ENCODE peak calls at places on chromosome 21, in ten cellular contexts. M is transverse colon, L is Panc1, N is esophagus muscularis mucosa, J is GM23338, F is stomach, A is SK-N-SH, V is HCT116, R is K562, X is breast epithelium. B is an unnamed sample.

GRCh38 chr21:20882462-20883415 is 115.5 kb upstream of the NCAM2 start:
- DNase-seq in M (peak; percentile 21), L (peak; percentile 8), N (no peak), J (peak; percentile 86), F (peak; percentile 47), A (peak; percentile 16), V (peak; percentile 8), R (peak; percentile 23), X (no peak), B (no peak)

GRCh38 chr21:18832950-18833349 is 429.4 kb upstream of the TMPRSS15 start:
- DNase-seq in M (no peak), L (no peak), N (no peak), J (no peak), F (no peak), A (no peak), V (no peak), R (no peak), X (no peak), B (no peak)

GRCh38 chr21:32921632-32922230 is 104.0 kb upstream of the OLIG2 start:
- DNase-seq in M (peak; percentile 40), L (no peak), N (no peak), J (peak; percentile 73), F (peak; percentile 37), A (no peak), V (peak; percentile 29), R (peak; percentile 56), X (no peak), B (no peak)

GRCh38 chr21:31136891-31137290 is 98.6 kb upstream of the KRTAP19-8 start:
- DNase-seq in M (no peak), L (no peak), N (no peak), J (no peak), F (no peak), A (peak; percentile 42), V (no peak), R (no peak), X (no peak), B (no peak)

GRCh38 chr21:29245104-29245643 is 53.5 kb upstream of the BACH1 start:
- DNase-seq in M (no peak), L (no peak), N (no peak), J (no peak), F (no peak), A (no peak), V (no peak), R (no peak), X (no peak), B (no peak)

GRCh38 chr21:20739421-20739820 is 258.8 kb upstream of the NCAM2 start:
- DNase-seq in M (no peak), L (no peak), N (no peak), J (peak; percentile 72), F (no peak), A (peak; percentile 17), V (no peak), R (peak; percentile 17), X (no peak), B (no peak)

GRCh38 chr21:38857152-38857825 is 51.6 kb downstream of the ETS2 start:
- DNase-seq in M (no peak), L (no peak), N (peak; percentile 60), J (no peak), F (no peak), A (no peak), V (no peak), R (no peak), X (no peak), B (no peak)

GRCh38 chr21:41665766-41666595 is 100.9 kb downstream of the RIPK4 start:
- DNase-seq in M (no peak), L (no peak), N (no peak), J (no peak), F (no peak), A (no peak), V (no peak), R (no peak), X (no peak), B (no peak)

GRCh38 chr21:42725416-42725930 is 72.1 kb downstream of the PDE9A start:
- DNase-seq in M (no peak), L (no peak), N (no peak), J (no peak), F (peak; percentile 20), A (no peak), V (no peak), R (no peak), X (no peak), B (no peak)

GRCh38 chr21:41973861-41974751 is 20.3 kb upstream of the C2CD2 start:
- DNase-seq in M (no peak), L (no peak), N (peak; percentile 60), J (peak; percentile 69), F (peak; percentile 22), A (no peak), V (no peak), R (peak; percentile 43), X (no peak), B (no peak)

GRCh38 chr21:41973427-41973831 is 19.6 kb upstream of the C2CD2 start:
- DNase-seq in M (peak; percentile 76), L (no peak), N (peak; percentile 42), J (no peak), F (peak; percentile 27), A (no peak), V (no peak), R (no peak), X (no peak), B (no peak)

GRCh38 chr21:8993943-8994639 is 1527.3 kb upstream of the TPTE start:
- DNase-seq in M (no peak), L (peak; percentile 71), N (peak; percentile 86), J (peak; percentile 68), F (no peak), A (no peak), V (no peak), R (no peak), X (no peak), B (no peak)

GRCh38 chr21:45234906-45235305 is 52.8 kb downstream of the POFUT2 start:
- DNase-seq in M (no peak), L (no peak), N (no peak), J (no peak), F (no peak), A (no peak), V (no peak), R (no peak), X (no peak), B (no peak)

GRCh38 chr21:45824546-45825208 is 156.9 kb upstream of the COL6A1 start:
- DNase-seq in M (no peak), L (no peak), N (no peak), J (no peak), F (no peak), A (no peak), V (no peak), R (no peak), X (peak; percentile 25), B (no peak)

GRCh38 chr21:21806711-21807597 is 808.7 kb downstream of the NCAM2 start:
- DNase-seq in M (no peak), L (no peak), N (no peak), J (no peak), F (no peak), A (peak; percentile 14), V (no peak), R (no peak), X (no peak), B (no peak)

GRCh38 chr21:29265690-29266479 is 32.8 kb upstream of the BACH1 start:
- DNase-seq in M (no peak), L (no peak), N (no peak), J (no peak), F (no peak), A (no peak), V (no peak), R (no peak), X (no peak), B (no peak)

GRCh38 chr21:41750532-41751151 is 16.2 kb downstream of the RIPK4 start:
- DNase-seq in M (no peak), L (no peak), N (no peak), J (no peak), F (no peak), A (no peak), V (no peak), R (no peak), X (no peak), B (no peak)

GRCh38 chr21:24014381-24014780 is 1592.9 kb downstream of the MRPL39 start:
- DNase-seq in M (no peak), L (no peak), N (no peak), J (peak; percentile 2), F (no peak), A (no peak), V (no peak), R (no peak), X (no peak), B (no peak)
- TF ChIP-seq CTCF in M (no peak), L (no peak), N (no peak), J (peak; percentile 26), F (no peak), A (peak; percentile 53), V (no peak), R (no peak), X (no peak), B (no peak)

GRCh38 chr21:43739648-43740435 is 20.9 kb downstream of the PDXK start:
- DNase-seq in M (no peak), L (no peak), N (no peak), J (no peak), F (no peak), A (peak; percentile 53), V (no peak), R (no peak), X (no peak), B (no peak)
- H3K27ac ChIP-seq in M (peak overlapping the region; percentile 75), L (no peak overlapping the region), N (peak overlapping the region; percentile 59), J (peak overlapping the region; percentile 63), F (no peak overlapping the region), A (no peak overlapping the region), V (peak overlapping the region; percentile 18), R (no peak overlapping the region), X (peak overlapping the region; percentile 74), B (peak overlapping the region; percentile 25)

GRCh38 chr21:36148886-36149285 is 7.7 kb upstream of the DOP1B start:
- DNase-seq in M (no peak), L (no peak), N (no peak), J (no peak), F (no peak), A (no peak), V (no peak), R (no peak), X (no peak), B (no peak)

GRCh38 chr21:36147891-36148290 is 8.7 kb upstream of the DOP1B start:
- DNase-seq in M (no peak), L (no peak), N (no peak), J (no peak), F (no peak), A (no peak), V (no peak), R (no peak), X (no peak), B (no peak)

GRCh38 chr21:36145259-36145658 is 10.4 kb downstream of the CBR3 start:
- DNase-seq in M (no peak), L (no peak), N (no peak), J (no peak), F (no peak), A (no peak), V (no peak), R (no peak), X (no peak), B (no peak)

GRCh38 chr21:36149788-36150187 is 6.8 kb upstream of the DOP1B start:
- DNase-seq in M (no peak), L (no peak), N (no peak), J (no peak), F (no peak), A (no peak), V (no peak), R (no peak), X (no peak), B (no peak)

GRCh38 chr21:36150192-36150711 is 6.4 kb upstream of the DOP1B start:
- DNase-seq in M (no peak), L (no peak), N (no peak), J (no peak), F (no peak), A (no peak), V (no peak), R (no peak), X (no peak), B (no peak)
- TF ChIP-seq POLR2AphosphoS5 in M (peak; percentile 41), L (no peak), N (peak; percentile 22), J (no peak), F (no peak), A (no peak), V (no peak), R (no peak), X (no peak), B (no peak)

GRCh38 chr21:35663856-35664606 is 396.3 kb downstream of the SETD4 start:
- DNase-seq in M (no peak), L (no peak), N (no peak), J (no peak), F (no peak), A (no peak), V (no peak), R (no peak), X (no peak), B (no peak)
- TF ChIP-seq CTCF in M (no peak), L (no peak), N (no peak), J (no peak), F (no peak), A (no peak), V (no peak), R (no peak), X (no peak), B (no peak)

B was measured in suprapubic skin.